ENCODE peak calls at places on chromosome X, in four cellular contexts. R is H1, W is transverse colon, F is suprapubic skin. D is an unnamed sample. For H3K4me1, the result is how much of the 10 kb centered on the place peaks cover.

GRCh38 chrX:120560405-120560841 is 339 bp downstream of the CUL4B start:
- DNase-seq in R (no peak), W (peak), F (no peak), D (peak)

GRCh38 chrX:110004210-110004609 is 1.3 kb downstream of the TMEM164 start:
- DNase-seq in R (no peak), W (peak), F (no peak), D (peak)

GRCh38 chrX:63919081-63919480 is 134.1 kb upstream of the ARHGEF9 start:
- DNase-seq in R (no peak), W (no peak), F (no peak), D (no peak)

GRCh38 chrX:139936259-139936658 is 3.4 kb upstream of the ATP11C start:
- DNase-seq in R (no peak), W (no peak), F (no peak), D (no peak)

GRCh38 chrX:23931149-23931604 is 23.4 kb downstream of the CXorf58 start:
- DNase-seq in R (no peak), W (no peak), F (no peak), D (no peak)

GRCh38 chrX:68571292-68572256 is 72.7 kb downstream of the YIPF6 start:
- DNase-seq in R (no peak), W (no peak), F (no peak), D (no peak)

GRCh38 chrX:136781180-136781797 is 557 bp upstream of the ARHGEF6 start:
- DNase-seq in R (no peak), W (no peak), F (no peak), D (no peak)

GRCh38 chrX:7985568-7985967 is 58.4 kb upstream of the PNPLA4 start:
- DNase-seq in R (no peak), W (no peak), F (no peak), D (no peak)

GRCh38 chrX:10174810-10175209 is 18.0 kb downstream of the CLCN4 start:
- DNase-seq in R (no peak), W (no peak), F (no peak), D (no peak)

GRCh38 chrX:139559383-139560042 is 29.0 kb downstream of the F9 start:
- DNase-seq in R (no peak), W (peak), F (no peak), D (no peak)

DNA sequence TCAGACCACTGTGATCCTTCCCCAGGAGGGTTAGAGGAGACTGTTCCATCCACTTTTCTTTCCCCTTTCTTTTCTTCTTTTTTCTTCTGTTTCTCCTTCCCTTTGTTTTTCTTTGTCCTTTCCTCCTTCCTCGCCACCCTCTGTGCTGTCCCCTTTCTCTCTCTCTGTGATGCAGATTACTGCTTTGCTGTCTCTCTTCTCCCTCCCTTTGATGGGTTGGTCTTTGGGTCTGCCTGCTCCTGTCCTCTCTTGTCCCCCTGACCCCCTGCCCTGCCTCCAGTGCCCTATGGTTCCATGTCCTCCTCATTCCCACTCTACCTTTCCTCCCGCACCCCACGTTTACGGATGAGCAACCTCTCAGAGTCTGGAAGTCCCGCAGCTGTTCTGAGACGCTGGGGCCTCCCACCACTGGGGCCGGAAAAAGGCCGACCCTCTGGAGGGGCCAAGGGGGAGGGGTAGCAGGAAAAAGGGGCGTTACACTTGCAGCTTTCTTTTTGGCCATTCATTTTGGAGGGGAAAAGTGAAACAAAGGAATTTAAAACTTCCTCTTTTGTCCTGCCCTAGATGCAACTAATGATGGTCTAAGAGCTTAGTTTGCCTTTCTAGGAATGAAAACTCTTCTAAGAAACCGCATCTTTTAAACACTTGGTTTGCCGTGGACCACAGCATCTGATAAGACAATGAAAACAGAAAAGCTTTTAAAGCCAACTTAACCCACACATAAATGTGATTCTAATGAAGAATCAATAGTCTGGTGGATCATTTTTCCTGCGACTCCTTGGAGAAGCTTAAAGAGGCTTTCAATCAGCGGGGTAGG is 24.5 kb upstream of the TSR2 start:
- DNase-seq in R (peak), W (no peak), F (no peak), D (no peak)
- H3K4me1 ChIP-seq in R (under half), W (under half), F (under half), D (under half)

GRCh38 chrX:153470411-153471363 is at the start of gene HAUS7:
- DNase-seq in R (peak), W (peak), F (peak), D (peak)
- TF ChIP-seq POLR2AphosphoS5 in R (peak), W (peak), F (no peak), D (peak)

DNA sequence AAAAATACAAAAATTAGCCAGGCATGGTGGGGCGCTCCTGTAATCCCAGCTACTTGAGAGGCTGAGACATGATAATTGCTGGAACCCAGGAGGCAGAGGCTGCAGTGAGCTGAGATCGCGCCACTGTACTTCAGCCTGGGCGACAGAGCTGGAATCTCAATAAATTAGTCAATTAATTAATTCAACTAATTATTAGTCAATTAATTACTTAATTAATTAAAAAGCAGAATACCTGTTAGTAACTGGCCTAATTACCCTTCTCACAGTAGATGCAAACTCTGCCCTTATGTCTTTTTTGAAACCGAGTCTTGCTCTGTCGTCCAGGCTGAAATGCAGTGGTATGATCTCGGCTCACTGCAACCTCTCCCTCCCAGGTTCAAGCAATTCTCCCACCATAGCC is 261.2 kb downstream of the ASMT start:
- DNase-seq in R (no peak), W (no peak), F (no peak), D (no peak)
- H3K4me1 ChIP-seq in R (under half), W (under half), F (under half), D (under half)

DNA sequence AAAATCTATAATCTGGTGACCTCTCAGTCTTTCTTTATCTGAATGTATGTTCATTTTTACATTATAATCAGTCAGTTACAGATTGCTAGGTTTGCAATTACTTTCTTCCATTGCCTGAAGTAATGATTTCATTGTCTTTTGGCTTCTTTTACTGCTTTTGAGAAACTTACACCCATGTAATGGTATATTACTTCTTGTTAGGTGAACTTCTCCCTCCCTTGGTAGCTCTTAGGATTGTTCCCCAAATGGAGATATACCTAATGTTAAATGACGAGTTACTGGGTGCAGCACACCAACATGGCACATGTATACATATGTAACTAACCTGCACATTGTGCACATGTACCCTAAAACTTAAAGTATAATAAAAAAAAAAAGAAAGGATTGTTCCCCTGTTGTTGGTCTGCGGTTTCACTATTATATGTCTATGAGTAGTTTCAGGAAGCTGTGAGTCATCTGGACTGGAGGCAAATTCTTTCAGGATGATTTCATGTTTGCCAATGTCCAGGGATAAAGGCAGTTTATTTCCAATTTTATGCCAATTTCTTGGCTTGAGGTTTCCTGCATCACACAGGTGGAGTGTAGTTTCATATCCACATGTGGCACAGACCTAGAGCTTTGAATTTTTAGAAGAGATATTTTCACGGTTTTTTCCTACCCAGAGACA is 21.8 kb downstream of the SPANXC start:
- DNase-seq in R (no peak), W (no peak), F (no peak), D (no peak)
- TF ChIP-seq POLR2AphosphoS5 in R (no peak), W (no peak), F (no peak), D (no peak)

GRCh38 chrX:45757272-45757671 is 556.6 kb upstream of the DIPK2B start:
- DNase-seq in R (no peak), W (no peak), F (no peak), D (no peak)
- H3K4me1 ChIP-seq in R (under half), W (under half), F (under half), D (half or more)

GRCh38 chrX:49186125-49187027 is at the start of gene PRICKLE3:
- DNase-seq in R (peak), W (peak), F (peak), D (peak)
- TF ChIP-seq POLR2AphosphoS5 in R (no peak), W (peak), F (no peak), D (peak)

GRCh38 chrX:13669246-13669689 is 16.3 kb downstream of the TCEANC start:
- DNase-seq in R (no peak), W (peak), F (peak), D (no peak)
- H3K4me1 ChIP-seq in R (under half), W (under half), F (under half), D (under half)

DNA sequence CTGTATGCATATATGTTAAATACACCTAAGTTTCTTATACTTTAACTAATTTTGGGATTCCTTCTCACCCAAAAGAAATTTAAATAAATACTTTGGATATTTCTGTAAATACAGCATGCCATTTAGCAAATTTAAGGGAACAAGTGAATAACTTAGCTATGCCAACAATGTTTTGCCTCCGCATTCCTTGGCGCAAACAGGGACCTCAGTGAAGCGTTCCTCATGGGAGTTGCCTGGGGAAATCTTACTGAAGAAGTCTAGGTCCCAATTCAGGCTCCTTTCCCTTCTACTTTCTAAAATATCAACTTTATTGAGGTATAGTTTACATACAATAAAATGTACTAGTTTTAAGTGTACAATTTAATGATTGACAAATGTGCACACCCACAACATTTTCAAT is 25.0 kb downstream of the COL4A5 start:
- DNase-seq in R (no peak), W (no peak), F (no peak), D (no peak)
- TF ChIP-seq POLR2AphosphoS5 in R (no peak), W (no peak), F (no peak), D (no peak)

D was measured in spleen.